ENCODE peak calls at places on chromosomes 6 and 20, in nine cellular contexts. One of them, this sample, is unnamed.

GRCh38 chr6:41655706-41656668 is 17.7 kb downstream of the MDFI start:
- DNase-seq in retinal pigment epithelial cell: no peak
- DNase-seq in neural crest cell: no peak
- DNase-seq in left lung: no peak
- DNase-seq in AG08395: no peak
- DNase-seq in cardiac muscle cell: peak
- DNase-seq in stimulated activated CD8-positive, alpha-beta memory T cell treated with anti-CD3 and anti-CD28 coated beads, Interleukin-4, amount 100 ng/mL, for 48 hours: no peak
- DNase-seq in AML-193: no peak
- DNase-seq in Jurkat, Clone E6-1: no peak
- DNase-seq in this sample: no peak

GRCh38 chr20:34365765-34366213 is 2.7 kb downstream of the ITCH start:
- DNase-seq in retinal pigment epithelial cell: no peak
- DNase-seq in neural crest cell: no peak
- DNase-seq in left lung: no peak
- DNase-seq in AG08395: no peak
- DNase-seq in cardiac muscle cell: no peak
- DNase-seq in stimulated activated CD8-positive, alpha-beta memory T cell treated with anti-CD3 and anti-CD28 coated beads, Interleukin-4, amount 100 ng/mL, for 48 hours: peak
- DNase-seq in AML-193: peak
- DNase-seq in Jurkat, Clone E6-1: peak
- DNase-seq in this sample: peak

GRCh38 chr6:22785036-22785435 is 215.7 kb downstream of the HDGFL1 start:
- DNase-seq in retinal pigment epithelial cell: peak
- DNase-seq in neural crest cell: peak
- DNase-seq in left lung: no peak
- DNase-seq in AG08395: no peak
- DNase-seq in cardiac muscle cell: peak
- DNase-seq in stimulated activated CD8-positive, alpha-beta memory T cell treated with anti-CD3 and anti-CD28 coated beads, Interleukin-4, amount 100 ng/mL, for 48 hours: no peak
- DNase-seq in AML-193: no peak
- DNase-seq in Jurkat, Clone E6-1: no peak
- DNase-seq in this sample: no peak

GRCh38 chr20:50277064-50277415 is 86.4 kb downstream of the CEBPB start:
- DNase-seq in retinal pigment epithelial cell: no peak
- DNase-seq in neural crest cell: no peak
- DNase-seq in left lung: no peak
- DNase-seq in AG08395: no peak
- DNase-seq in cardiac muscle cell: no peak
- DNase-seq in stimulated activated CD8-positive, alpha-beta memory T cell treated with anti-CD3 and anti-CD28 coated beads, Interleukin-4, amount 100 ng/mL, for 48 hours: no peak
- DNase-seq in AML-193: no peak
- DNase-seq in Jurkat, Clone E6-1: no peak
- DNase-seq in this sample: no peak

GRCh38 chr6:107129370-107129925 is 14.1 kb upstream of the BEND3 start:
- DNase-seq in retinal pigment epithelial cell: no peak
- DNase-seq in neural crest cell: no peak
- DNase-seq in left lung: no peak
- DNase-seq in AG08395: no peak
- DNase-seq in cardiac muscle cell: peak
- DNase-seq in stimulated activated CD8-positive, alpha-beta memory T cell treated with anti-CD3 and anti-CD28 coated beads, Interleukin-4, amount 100 ng/mL, for 48 hours: no peak
- DNase-seq in AML-193: no peak
- DNase-seq in Jurkat, Clone E6-1: no peak
- DNase-seq in this sample: no peak

GRCh38 chr20:16257813-16258430 is 315.3 kb downstream of the KIF16B start:
- DNase-seq in retinal pigment epithelial cell: no peak
- DNase-seq in neural crest cell: no peak
- DNase-seq in left lung: no peak
- DNase-seq in AG08395: no peak
- DNase-seq in cardiac muscle cell: no peak
- DNase-seq in stimulated activated CD8-positive, alpha-beta memory T cell treated with anti-CD3 and anti-CD28 coated beads, Interleukin-4, amount 100 ng/mL, for 48 hours: no peak
- DNase-seq in AML-193: no peak
- DNase-seq in Jurkat, Clone E6-1: no peak
- DNase-seq in this sample: no peak

GRCh38 chr6:106882601-106883518 is 91.7 kb downstream of the CD24 start:
- DNase-seq in retinal pigment epithelial cell: no peak
- DNase-seq in neural crest cell: no peak
- DNase-seq in left lung: no peak
- DNase-seq in AG08395: no peak
- DNase-seq in cardiac muscle cell: no peak
- DNase-seq in stimulated activated CD8-positive, alpha-beta memory T cell treated with anti-CD3 and anti-CD28 coated beads, Interleukin-4, amount 100 ng/mL, for 48 hours: no peak
- DNase-seq in AML-193: peak
- DNase-seq in Jurkat, Clone E6-1: no peak
- DNase-seq in this sample: no peak

GRCh38 chr6:31663961-31664789 is 622 bp downstream of the GPANK1 start:
- DNase-seq in retinal pigment epithelial cell: no peak
- DNase-seq in neural crest cell: no peak
- DNase-seq in left lung: no peak
- DNase-seq in AG08395: peak
- DNase-seq in cardiac muscle cell: peak
- DNase-seq in stimulated activated CD8-positive, alpha-beta memory T cell treated with anti-CD3 and anti-CD28 coated beads, Interleukin-4, amount 100 ng/mL, for 48 hours: no peak
- DNase-seq in AML-193: no peak
- DNase-seq in Jurkat, Clone E6-1: no peak
- DNase-seq in this sample: no peak

GRCh38 chr20:62739581-62740285 is 31.1 kb downstream of the NTSR1 start:
- DNase-seq in retinal pigment epithelial cell: no peak
- DNase-seq in neural crest cell: no peak
- DNase-seq in left lung: peak
- DNase-seq in AG08395: peak
- DNase-seq in cardiac muscle cell: no peak
- DNase-seq in stimulated activated CD8-positive, alpha-beta memory T cell treated with anti-CD3 and anti-CD28 coated beads, Interleukin-4, amount 100 ng/mL, for 48 hours: peak
- DNase-seq in AML-193: peak
- DNase-seq in Jurkat, Clone E6-1: no peak
- DNase-seq in this sample: no peak

GRCh38 chr6:11613336-11613735 is 75.8 kb downstream of the TMEM170B start:
- DNase-seq in retinal pigment epithelial cell: no peak
- DNase-seq in neural crest cell: no peak
- DNase-seq in left lung: no peak
- DNase-seq in AG08395: no peak
- DNase-seq in cardiac muscle cell: no peak
- DNase-seq in stimulated activated CD8-positive, alpha-beta memory T cell treated with anti-CD3 and anti-CD28 coated beads, Interleukin-4, amount 100 ng/mL, for 48 hours: no peak
- DNase-seq in AML-193: no peak
- DNase-seq in Jurkat, Clone E6-1: no peak
- DNase-seq in this sample: no peak

GRCh38 chr6:142883011-142883410 is 62.0 kb downstream of the HIVEP2 start:
- DNase-seq in retinal pigment epithelial cell: peak
- DNase-seq in neural crest cell: no peak
- DNase-seq in left lung: no peak
- DNase-seq in AG08395: no peak
- DNase-seq in cardiac muscle cell: peak
- DNase-seq in stimulated activated CD8-positive, alpha-beta memory T cell treated with anti-CD3 and anti-CD28 coated beads, Interleukin-4, amount 100 ng/mL, for 48 hours: no peak
- DNase-seq in AML-193: no peak
- DNase-seq in Jurkat, Clone E6-1: no peak
- DNase-seq in this sample: no peak

GRCh38 chr6:17385660-17386059 is 7.7 kb upstream of the CAP2 start:
- DNase-seq in retinal pigment epithelial cell: no peak
- DNase-seq in neural crest cell: no peak
- DNase-seq in left lung: no peak
- DNase-seq in AG08395: no peak
- DNase-seq in cardiac muscle cell: peak
- DNase-seq in stimulated activated CD8-positive, alpha-beta memory T cell treated with anti-CD3 and anti-CD28 coated beads, Interleukin-4, amount 100 ng/mL, for 48 hours: no peak
- DNase-seq in AML-193: no peak
- DNase-seq in Jurkat, Clone E6-1: no peak
- DNase-seq in this sample: no peak

GRCh38 chr6:41670703-41671360 is 32.6 kb downstream of the MDFI start:
- DNase-seq in retinal pigment epithelial cell: no peak
- DNase-seq in neural crest cell: no peak
- DNase-seq in left lung: no peak
- DNase-seq in AG08395: no peak
- DNase-seq in cardiac muscle cell: no peak
- DNase-seq in stimulated activated CD8-positive, alpha-beta memory T cell treated with anti-CD3 and anti-CD28 coated beads, Interleukin-4, amount 100 ng/mL, for 48 hours: no peak
- DNase-seq in AML-193: no peak
- DNase-seq in Jurkat, Clone E6-1: no peak
- DNase-seq in this sample: no peak

GRCh38 chr6:140708386-140708785 is 1333.9 kb upstream of the CITED2 start:
- DNase-seq in retinal pigment epithelial cell: no peak
- DNase-seq in neural crest cell: no peak
- DNase-seq in left lung: no peak
- DNase-seq in AG08395: no peak
- DNase-seq in cardiac muscle cell: peak
- DNase-seq in stimulated activated CD8-positive, alpha-beta memory T cell treated with anti-CD3 and anti-CD28 coated beads, Interleukin-4, amount 100 ng/mL, for 48 hours: no peak
- DNase-seq in AML-193: no peak
- DNase-seq in Jurkat, Clone E6-1: no peak
- DNase-seq in this sample: no peak

GRCh38 chr6:169328112-169328801 is 74.6 kb upstream of the THBS2 start:
- DNase-seq in retinal pigment epithelial cell: no peak
- DNase-seq in neural crest cell: no peak
- DNase-seq in left lung: no peak
- DNase-seq in AG08395: peak
- DNase-seq in cardiac muscle cell: peak
- DNase-seq in stimulated activated CD8-positive, alpha-beta memory T cell treated with anti-CD3 and anti-CD28 coated beads, Interleukin-4, amount 100 ng/mL, for 48 hours: no peak
- DNase-seq in AML-193: no peak
- DNase-seq in Jurkat, Clone E6-1: no peak
- DNase-seq in this sample: no peak

GRCh38 chr6:43992126-43992663 is 135.1 kb downstream of the MRPL14 start:
- DNase-seq in retinal pigment epithelial cell: no peak
- DNase-seq in neural crest cell: no peak
- DNase-seq in left lung: no peak
- DNase-seq in AG08395: no peak
- DNase-seq in cardiac muscle cell: no peak
- DNase-seq in stimulated activated CD8-positive, alpha-beta memory T cell treated with anti-CD3 and anti-CD28 coated beads, Interleukin-4, amount 100 ng/mL, for 48 hours: no peak
- DNase-seq in AML-193: no peak
- DNase-seq in Jurkat, Clone E6-1: no peak
- DNase-seq in this sample: no peak

GRCh38 chr6:70164556-70164955 is 138.3 kb downstream of the COL9A1 start:
- DNase-seq in retinal pigment epithelial cell: no peak
- DNase-seq in neural crest cell: no peak
- DNase-seq in left lung: no peak
- DNase-seq in AG08395: no peak
- DNase-seq in cardiac muscle cell: no peak
- DNase-seq in stimulated activated CD8-positive, alpha-beta memory T cell treated with anti-CD3 and anti-CD28 coated beads, Interleukin-4, amount 100 ng/mL, for 48 hours: no peak
- DNase-seq in AML-193: no peak
- DNase-seq in Jurkat, Clone E6-1: no peak
- DNase-seq in this sample: no peak

GRCh38 chr20:54126809-54127655 is 46.8 kb downstream of the CYP24A1 start:
- DNase-seq in retinal pigment epithelial cell: no peak
- DNase-seq in neural crest cell: no peak
- DNase-seq in left lung: no peak
- DNase-seq in AG08395: no peak
- DNase-seq in cardiac muscle cell: no peak
- DNase-seq in stimulated activated CD8-positive, alpha-beta memory T cell treated with anti-CD3 and anti-CD28 coated beads, Interleukin-4, amount 100 ng/mL, for 48 hours: no peak
- DNase-seq in AML-193: no peak
- DNase-seq in Jurkat, Clone E6-1: no peak
- DNase-seq in this sample: no peak

GRCh38 chr20:39117486-39117885 is 155.3 kb downstream of the DHX35 start:
- DNase-seq in retinal pigment epithelial cell: peak
- DNase-seq in neural crest cell: no peak
- DNase-seq in left lung: no peak
- DNase-seq in AG08395: no peak
- DNase-seq in cardiac muscle cell: peak
- DNase-seq in stimulated activated CD8-positive, alpha-beta memory T cell treated with anti-CD3 and anti-CD28 coated beads, Interleukin-4, amount 100 ng/mL, for 48 hours: no peak
- DNase-seq in AML-193: peak
- DNase-seq in Jurkat, Clone E6-1: no peak
- DNase-seq in this sample: no peak

GRCh38 chr20:17735959-17736621 is 36.3 kb downstream of the BANF2 start:
- DNase-seq in retinal pigment epithelial cell: no peak
- DNase-seq in neural crest cell: no peak
- DNase-seq in left lung: no peak
- DNase-seq in AG08395: no peak
- DNase-seq in cardiac muscle cell: no peak
- DNase-seq in stimulated activated CD8-positive, alpha-beta memory T cell treated with anti-CD3 and anti-CD28 coated beads, Interleukin-4, amount 100 ng/mL, for 48 hours: no peak
- DNase-seq in AML-193: no peak
- DNase-seq in Jurkat, Clone E6-1: no peak
- DNase-seq in this sample: no peak

GRCh38 chr6:49423817-49424216 is 39.2 kb downstream of the MMUT start:
- DNase-seq in retinal pigment epithelial cell: no peak
- DNase-seq in neural crest cell: no peak
- DNase-seq in left lung: no peak
- DNase-seq in AG08395: no peak
- DNase-seq in cardiac muscle cell: peak
- DNase-seq in stimulated activated CD8-positive, alpha-beta memory T cell treated with anti-CD3 and anti-CD28 coated beads, Interleukin-4, amount 100 ng/mL, for 48 hours: no peak
- DNase-seq in AML-193: no peak
- DNase-seq in Jurkat, Clone E6-1: no peak
- DNase-seq in this sample: no peak

GRCh38 chr6:53673138-53673801 is 7.7 kb upstream of the KLHL31 start:
- DNase-seq in retinal pigment epithelial cell: peak
- DNase-seq in neural crest cell: no peak
- DNase-seq in left lung: no peak
- DNase-seq in AG08395: peak
- DNase-seq in cardiac muscle cell: peak
- DNase-seq in stimulated activated CD8-positive, alpha-beta memory T cell treated with anti-CD3 and anti-CD28 coated beads, Interleukin-4, amount 100 ng/mL, for 48 hours: no peak
- DNase-seq in AML-193: no peak
- DNase-seq in Jurkat, Clone E6-1: no peak
- DNase-seq in this sample: no peak

GRCh38 chr6:55578537-55579363 is at the start of gene HMGCLL1:
- DNase-seq in retinal pigment epithelial cell: peak
- DNase-seq in neural crest cell: peak
- DNase-seq in left lung: peak
- DNase-seq in AG08395: peak
- DNase-seq in cardiac muscle cell: peak
- DNase-seq in stimulated activated CD8-positive, alpha-beta memory T cell treated with anti-CD3 and anti-CD28 coated beads, Interleukin-4, amount 100 ng/mL, for 48 hours: no peak
- DNase-seq in AML-193: no peak
- DNase-seq in Jurkat, Clone E6-1: no peak
- DNase-seq in this sample: no peak

GRCh38 chr20:24684954-24685691 is 215.7 kb downstream of the SYNDIG1 start:
- DNase-seq in retinal pigment epithelial cell: no peak
- DNase-seq in neural crest cell: no peak
- DNase-seq in left lung: peak
- DNase-seq in AG08395: no peak
- DNase-seq in cardiac muscle cell: no peak
- DNase-seq in stimulated activated CD8-positive, alpha-beta memory T cell treated with anti-CD3 and anti-CD28 coated beads, Interleukin-4, amount 100 ng/mL, for 48 hours: no peak
- DNase-seq in AML-193: no peak
- DNase-seq in Jurkat, Clone E6-1: no peak
- DNase-seq in this sample: no peak

GRCh38 chr6:163413345-163414116 is 987 bp upstream of the QKI start:
- DNase-seq in retinal pigment epithelial cell: peak
- DNase-seq in neural crest cell: peak
- DNase-seq in left lung: peak
- DNase-seq in AG08395: peak
- DNase-seq in cardiac muscle cell: peak
- DNase-seq in stimulated activated CD8-positive, alpha-beta memory T cell treated with anti-CD3 and anti-CD28 coated beads, Interleukin-4, amount 100 ng/mL, for 48 hours: peak
- DNase-seq in AML-193: peak
- DNase-seq in Jurkat, Clone E6-1: peak
- DNase-seq in this sample: no peak

GRCh38 chr6:137111296-137112066 is 62.0 kb downstream of the IL22RA2 start:
- DNase-seq in retinal pigment epithelial cell: no peak
- DNase-seq in neural crest cell: no peak
- DNase-seq in left lung: no peak
- DNase-seq in AG08395: no peak
- DNase-seq in cardiac muscle cell: no peak
- DNase-seq in stimulated activated CD8-positive, alpha-beta memory T cell treated with anti-CD3 and anti-CD28 coated beads, Interleukin-4, amount 100 ng/mL, for 48 hours: no peak
- DNase-seq in AML-193: no peak
- DNase-seq in Jurkat, Clone E6-1: no peak
- DNase-seq in this sample: no peak

GRCh38 chr6:118558811-118559217 is 10.7 kb downstream of the PLN start:
- DNase-seq in retinal pigment epithelial cell: no peak
- DNase-seq in neural crest cell: no peak
- DNase-seq in left lung: no peak
- DNase-seq in AG08395: no peak
- DNase-seq in cardiac muscle cell: peak
- DNase-seq in stimulated activated CD8-positive, alpha-beta memory T cell treated with anti-CD3 and anti-CD28 coated beads, Interleukin-4, amount 100 ng/mL, for 48 hours: no peak
- DNase-seq in AML-193: peak
- DNase-seq in Jurkat, Clone E6-1: peak
- DNase-seq in this sample: no peak

GRCh38 chr6:4853782-4854511 is 77.7 kb downstream of the CDYL start:
- DNase-seq in retinal pigment epithelial cell: no peak
- DNase-seq in neural crest cell: no peak
- DNase-seq in left lung: no peak
- DNase-seq in AG08395: no peak
- DNase-seq in cardiac muscle cell: no peak
- DNase-seq in stimulated activated CD8-positive, alpha-beta memory T cell treated with anti-CD3 and anti-CD28 coated beads, Interleukin-4, amount 100 ng/mL, for 48 hours: peak
- DNase-seq in AML-193: no peak
- DNase-seq in Jurkat, Clone E6-1: no peak
- DNase-seq in this sample: no peak

GRCh38 chr6:14635195-14635594 is 517.6 kb downstream of the CD83 start:
- DNase-seq in retinal pigment epithelial cell: no peak
- DNase-seq in neural crest cell: no peak
- DNase-seq in left lung: no peak
- DNase-seq in AG08395: no peak
- DNase-seq in cardiac muscle cell: no peak
- DNase-seq in stimulated activated CD8-positive, alpha-beta memory T cell treated with anti-CD3 and anti-CD28 coated beads, Interleukin-4, amount 100 ng/mL, for 48 hours: peak
- DNase-seq in AML-193: no peak
- DNase-seq in Jurkat, Clone E6-1: peak
- DNase-seq in this sample: no peak

GRCh38 chr6:1184318-1184717 is 127.6 kb upstream of the FOXQ1 start:
- DNase-seq in retinal pigment epithelial cell: no peak
- DNase-seq in neural crest cell: no peak
- DNase-seq in left lung: no peak
- DNase-seq in AG08395: no peak
- DNase-seq in cardiac muscle cell: no peak
- DNase-seq in stimulated activated CD8-positive, alpha-beta memory T cell treated with anti-CD3 and anti-CD28 coated beads, Interleukin-4, amount 100 ng/mL, for 48 hours: no peak
- DNase-seq in AML-193: no peak
- DNase-seq in Jurkat, Clone E6-1: no peak
- DNase-seq in this sample: no peak

GRCh38 chr20:478010-478948 is 15.9 kb upstream of the TBC1D20 start:
- DNase-seq in retinal pigment epithelial cell: no peak
- DNase-seq in neural crest cell: no peak
- DNase-seq in left lung: no peak
- DNase-seq in AG08395: peak
- DNase-seq in cardiac muscle cell: peak
- DNase-seq in stimulated activated CD8-positive, alpha-beta memory T cell treated with anti-CD3 and anti-CD28 coated beads, Interleukin-4, amount 100 ng/mL, for 48 hours: no peak
- DNase-seq in AML-193: no peak
- DNase-seq in Jurkat, Clone E6-1: no peak
- DNase-seq in this sample: no peak